ENCODE peak calls at places on chromosome 11, in ten cellular contexts. One of them, this sample, is unnamed.

GRCh38 chr11:75783416-75784084 is 15.0 kb downstream of the DGAT2 start:
- DNase-seq in epithelial cell of esophagus: no peak
- DNase-seq in heart left ventricle: no peak
- DNase-seq in A549: no peak
- DNase-seq in upper lobe of right lung: no peak
- DNase-seq in HAP-1: no peak
- DNase-seq in neuronal stem cell: no peak
- DNase-seq in right cardiac atrium: no peak
- DNase-seq in kidney: no peak
- DNase-seq in esophagus squamous epithelium: no peak
- DNase-seq in this sample: no peak

GRCh38 chr11:78921517-78921916 is 346.9 kb upstream of the NARS2 start:
- DNase-seq in epithelial cell of esophagus: no peak
- DNase-seq in heart left ventricle: no peak
- DNase-seq in A549: no peak
- DNase-seq in upper lobe of right lung: no peak
- DNase-seq in HAP-1: no peak
- DNase-seq in neuronal stem cell: no peak
- DNase-seq in right cardiac atrium: no peak
- DNase-seq in kidney: no peak
- DNase-seq in esophagus squamous epithelium: no peak
- DNase-seq in this sample: no peak

GRCh38 chr11:132312616-132313210 is 942.3 kb downstream of the NTM start:
- DNase-seq in epithelial cell of esophagus: peak
- DNase-seq in heart left ventricle: no peak
- DNase-seq in A549: no peak
- DNase-seq in upper lobe of right lung: no peak
- DNase-seq in HAP-1: no peak
- DNase-seq in neuronal stem cell: peak
- DNase-seq in right cardiac atrium: no peak
- DNase-seq in kidney: no peak
- DNase-seq in esophagus squamous epithelium: no peak
- DNase-seq in this sample: peak

GRCh38 chr11:76160856-76161255 is 45.4 kb downstream of the WNT11 start:
- DNase-seq in epithelial cell of esophagus: no peak
- DNase-seq in heart left ventricle: no peak
- DNase-seq in A549: no peak
- DNase-seq in upper lobe of right lung: no peak
- DNase-seq in HAP-1: no peak
- DNase-seq in neuronal stem cell: no peak
- DNase-seq in right cardiac atrium: no peak
- DNase-seq in kidney: peak
- DNase-seq in esophagus squamous epithelium: no peak
- DNase-seq in this sample: no peak

GRCh38 chr11:23539556-23539955 is 679.3 kb upstream of the CCDC179 start:
- DNase-seq in epithelial cell of esophagus: no peak
- DNase-seq in heart left ventricle: no peak
- DNase-seq in A549: no peak
- DNase-seq in upper lobe of right lung: no peak
- DNase-seq in HAP-1: no peak
- DNase-seq in neuronal stem cell: no peak
- DNase-seq in right cardiac atrium: no peak
- DNase-seq in kidney: no peak
- DNase-seq in esophagus squamous epithelium: no peak
- DNase-seq in this sample: no peak

GRCh38 chr11:118605116-118605867 is 2.1 kb upstream of the PHLDB1 start:
- DNase-seq in epithelial cell of esophagus: no peak
- DNase-seq in heart left ventricle: peak
- DNase-seq in A549: no peak
- DNase-seq in upper lobe of right lung: no peak
- DNase-seq in HAP-1: no peak
- DNase-seq in neuronal stem cell: no peak
- DNase-seq in right cardiac atrium: peak
- DNase-seq in kidney: peak
- DNase-seq in esophagus squamous epithelium: no peak
- DNase-seq in this sample: no peak

GRCh38 chr11:17013548-17014320 is 480 bp downstream of the PLEKHA7 start:
- DNase-seq in epithelial cell of esophagus: peak
- DNase-seq in heart left ventricle: no peak
- DNase-seq in A549: peak
- DNase-seq in upper lobe of right lung: peak
- DNase-seq in HAP-1: no peak
- DNase-seq in neuronal stem cell: peak
- DNase-seq in right cardiac atrium: no peak
- DNase-seq in kidney: peak
- DNase-seq in esophagus squamous epithelium: no peak
- DNase-seq in this sample: no peak

GRCh38 chr11:111173221-111173620 is 72.3 kb upstream of the POU2AF2 start:
- DNase-seq in epithelial cell of esophagus: no peak
- DNase-seq in heart left ventricle: no peak
- DNase-seq in A549: no peak
- DNase-seq in upper lobe of right lung: no peak
- DNase-seq in HAP-1: no peak
- DNase-seq in neuronal stem cell: no peak
- DNase-seq in right cardiac atrium: no peak
- DNase-seq in kidney: no peak
- DNase-seq in esophagus squamous epithelium: no peak
- DNase-seq in this sample: no peak

GRCh38 chr11:132286106-132286505 is 915.7 kb downstream of the NTM start:
- DNase-seq in epithelial cell of esophagus: no peak
- DNase-seq in heart left ventricle: no peak
- DNase-seq in A549: no peak
- DNase-seq in upper lobe of right lung: no peak
- DNase-seq in HAP-1: no peak
- DNase-seq in neuronal stem cell: no peak
- DNase-seq in right cardiac atrium: no peak
- DNase-seq in kidney: no peak
- DNase-seq in esophagus squamous epithelium: no peak
- DNase-seq in this sample: no peak

GRCh38 chr11:77724639-77725038 is 87.0 kb upstream of the CLNS1A start:
- DNase-seq in epithelial cell of esophagus: no peak
- DNase-seq in heart left ventricle: no peak
- DNase-seq in A549: no peak
- DNase-seq in upper lobe of right lung: no peak
- DNase-seq in HAP-1: no peak
- DNase-seq in neuronal stem cell: peak
- DNase-seq in right cardiac atrium: no peak
- DNase-seq in kidney: no peak
- DNase-seq in esophagus squamous epithelium: no peak
- DNase-seq in this sample: no peak

GRCh38 chr11:72758304-72758689 is 6.1 kb upstream of the ARAP1 start:
- DNase-seq in epithelial cell of esophagus: peak
- DNase-seq in heart left ventricle: no peak
- DNase-seq in A549: no peak
- DNase-seq in upper lobe of right lung: no peak
- DNase-seq in HAP-1: no peak
- DNase-seq in neuronal stem cell: no peak
- DNase-seq in right cardiac atrium: no peak
- DNase-seq in kidney: peak
- DNase-seq in esophagus squamous epithelium: no peak
- DNase-seq in this sample: no peak

GRCh38 chr11:2252018-2252417 is 18.4 kb downstream of the ASCL2 start:
- DNase-seq in epithelial cell of esophagus: no peak
- DNase-seq in heart left ventricle: no peak
- DNase-seq in A549: no peak
- DNase-seq in upper lobe of right lung: no peak
- DNase-seq in HAP-1: no peak
- DNase-seq in neuronal stem cell: no peak
- DNase-seq in right cardiac atrium: no peak
- DNase-seq in kidney: no peak
- DNase-seq in esophagus squamous epithelium: no peak
- DNase-seq in this sample: no peak

DNA sequence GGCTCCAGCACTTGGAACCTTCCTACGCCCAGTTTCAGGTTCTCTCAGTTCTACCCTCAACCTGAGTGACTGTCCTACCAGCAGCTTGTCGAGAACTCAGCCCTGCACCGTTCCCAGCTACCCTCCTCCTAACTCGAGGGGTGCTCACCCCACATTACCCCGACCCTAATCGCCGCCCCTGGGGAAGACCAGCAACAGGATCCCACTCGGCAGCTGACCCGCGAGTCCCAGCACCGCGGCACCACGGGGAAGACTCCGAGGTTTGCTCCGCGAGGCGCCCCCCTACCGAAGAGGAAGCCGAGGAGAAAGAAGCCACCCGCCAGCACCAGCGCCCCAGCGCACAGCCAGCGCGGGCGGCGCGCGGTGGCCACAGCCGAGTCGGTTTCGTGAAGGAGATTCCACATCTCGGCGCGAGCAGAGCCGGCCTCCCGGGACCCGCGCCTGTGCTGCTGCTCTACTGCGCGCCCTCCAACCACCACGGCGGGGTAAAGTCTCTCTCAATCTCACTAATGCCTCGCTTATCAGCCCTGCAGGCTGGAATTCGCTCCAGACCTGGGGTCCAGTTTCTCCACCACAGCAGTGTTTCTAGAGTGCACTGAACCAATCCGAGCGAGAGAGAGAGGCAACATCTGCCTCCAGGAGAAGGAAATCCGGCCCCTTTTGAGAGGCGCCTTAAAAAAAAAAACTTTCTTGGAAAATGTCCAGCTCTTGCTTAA is at the start of gene FOLH1:
- DNase-seq in epithelial cell of esophagus: peak
- DNase-seq in heart left ventricle: peak
- DNase-seq in A549: peak
- DNase-seq in upper lobe of right lung: peak
- DNase-seq in HAP-1: no peak
- DNase-seq in neuronal stem cell: peak
- DNase-seq in right cardiac atrium: peak
- DNase-seq in kidney: peak
- DNase-seq in esophagus squamous epithelium: no peak
- DNase-seq in this sample: no peak
- H3K4me3 ChIP-seq in epithelial cell of esophagus: peak
- H3K4me3 ChIP-seq in heart left ventricle: peak
- H3K4me3 ChIP-seq in A549: peak
- H3K4me3 ChIP-seq in upper lobe of right lung: peak
- H3K4me3 ChIP-seq in HAP-1: peak
- H3K4me3 ChIP-seq in neuronal stem cell: peak
- H3K4me3 ChIP-seq in right cardiac atrium: peak
- H3K4me3 ChIP-seq in kidney: peak
- H3K4me3 ChIP-seq in esophagus squamous epithelium: peak
- H3K4me3 ChIP-seq in this sample: no peak

DNA sequence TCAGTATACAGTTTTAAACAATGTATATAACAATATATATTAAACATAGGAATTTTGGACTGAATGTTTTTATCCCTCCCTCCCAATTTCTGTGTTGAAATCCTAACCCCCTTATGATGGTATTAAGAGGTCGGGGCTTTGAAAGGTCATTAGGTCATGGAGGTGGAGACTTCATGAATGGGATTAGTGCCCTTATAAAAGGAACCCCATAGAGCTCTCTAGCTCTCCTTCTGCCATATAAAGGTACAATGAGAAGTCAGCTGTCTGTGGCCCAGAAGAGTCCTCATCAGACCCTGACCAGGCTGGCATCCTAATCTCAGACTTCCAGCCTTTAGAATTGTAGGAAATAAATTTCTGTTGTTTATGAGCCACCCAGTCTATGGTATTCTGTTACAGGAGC is 6.5 kb downstream of the NNMT start:
- DNase-seq in epithelial cell of esophagus: no peak
- DNase-seq in heart left ventricle: no peak
- DNase-seq in A549: no peak
- DNase-seq in upper lobe of right lung: no peak
- DNase-seq in HAP-1: no peak
- DNase-seq in neuronal stem cell: peak
- DNase-seq in right cardiac atrium: no peak
- DNase-seq in kidney: no peak
- DNase-seq in esophagus squamous epithelium: no peak
- DNase-seq in this sample: no peak
- H3K4me3 ChIP-seq in epithelial cell of esophagus: no peak
- H3K4me3 ChIP-seq in heart left ventricle: no peak
- H3K4me3 ChIP-seq in A549: peak
- H3K4me3 ChIP-seq in upper lobe of right lung: peak
- H3K4me3 ChIP-seq in HAP-1: no peak
- H3K4me3 ChIP-seq in neuronal stem cell: no peak
- H3K4me3 ChIP-seq in right cardiac atrium: peak
- H3K4me3 ChIP-seq in kidney: no peak
- H3K4me3 ChIP-seq in esophagus squamous epithelium: no peak
- H3K4me3 ChIP-seq in this sample: no peak

GRCh38 chr11:112797072-112797471 is 164.1 kb upstream of the NCAM1 start:
- DNase-seq in epithelial cell of esophagus: no peak
- DNase-seq in heart left ventricle: no peak
- DNase-seq in A549: no peak
- DNase-seq in upper lobe of right lung: no peak
- DNase-seq in HAP-1: no peak
- DNase-seq in neuronal stem cell: peak
- DNase-seq in right cardiac atrium: no peak
- DNase-seq in kidney: no peak
- DNase-seq in esophagus squamous epithelium: no peak
- DNase-seq in this sample: peak
- H3K4me3 ChIP-seq in epithelial cell of esophagus: no peak
- H3K4me3 ChIP-seq in heart left ventricle: no peak
- H3K4me3 ChIP-seq in A549: no peak
- H3K4me3 ChIP-seq in upper lobe of right lung: no peak
- H3K4me3 ChIP-seq in HAP-1: no peak
- H3K4me3 ChIP-seq in neuronal stem cell: no peak
- H3K4me3 ChIP-seq in right cardiac atrium: no peak
- H3K4me3 ChIP-seq in kidney: no peak
- H3K4me3 ChIP-seq in esophagus squamous epithelium: no peak
- H3K4me3 ChIP-seq in this sample: no peak

DNA sequence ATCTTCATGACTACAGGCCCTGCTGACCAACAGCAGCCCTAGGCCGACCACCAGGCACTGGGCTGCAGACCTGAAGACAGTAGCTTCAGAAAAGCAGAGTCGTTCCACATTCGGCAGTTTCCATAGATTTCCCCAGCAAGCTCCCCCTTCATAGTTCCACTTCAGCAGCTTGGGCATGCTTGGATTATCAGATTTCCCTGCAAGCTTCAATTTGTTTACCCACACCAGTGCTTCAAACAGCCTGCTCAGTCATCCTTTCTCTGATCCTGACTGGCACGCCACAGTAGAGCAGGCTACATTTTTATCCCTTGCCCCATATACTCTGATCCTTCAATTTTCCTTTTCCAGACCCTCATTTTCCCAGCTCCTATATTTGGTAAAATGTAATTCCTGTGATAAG is 51.1 kb upstream of the CFAP300 start:
- DNase-seq in epithelial cell of esophagus: no peak
- DNase-seq in heart left ventricle: no peak
- DNase-seq in A549: no peak
- DNase-seq in upper lobe of right lung: no peak
- DNase-seq in HAP-1: no peak
- DNase-seq in neuronal stem cell: no peak
- DNase-seq in right cardiac atrium: no peak
- DNase-seq in kidney: no peak
- DNase-seq in esophagus squamous epithelium: no peak
- DNase-seq in this sample: no peak
- H3K4me3 ChIP-seq in epithelial cell of esophagus: no peak
- H3K4me3 ChIP-seq in heart left ventricle: no peak
- H3K4me3 ChIP-seq in A549: no peak
- H3K4me3 ChIP-seq in upper lobe of right lung: no peak
- H3K4me3 ChIP-seq in HAP-1: no peak
- H3K4me3 ChIP-seq in neuronal stem cell: no peak
- H3K4me3 ChIP-seq in right cardiac atrium: no peak
- H3K4me3 ChIP-seq in kidney: no peak
- H3K4me3 ChIP-seq in esophagus squamous epithelium: no peak
- H3K4me3 ChIP-seq in this sample: no peak

DNA sequence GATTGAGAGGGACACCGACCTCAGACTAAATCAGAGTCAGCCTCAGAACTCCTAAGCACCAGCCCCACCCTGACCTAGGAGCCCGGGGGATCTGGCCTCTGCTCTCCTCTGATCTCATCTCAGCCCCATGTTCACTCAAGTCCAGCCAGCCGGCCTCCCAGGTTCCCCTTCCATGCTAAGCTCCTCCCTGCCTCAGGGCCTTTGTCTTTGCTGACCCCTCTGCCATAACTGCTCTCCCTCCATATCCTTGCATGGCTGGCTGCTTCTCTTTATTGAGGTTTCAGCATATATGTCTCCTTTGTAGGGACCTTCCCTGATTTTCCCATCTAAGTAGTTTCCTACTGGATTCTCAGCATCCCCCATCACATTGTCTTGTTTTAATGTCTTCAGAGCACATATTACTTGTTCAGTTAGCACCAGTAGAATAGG is 780 bp upstream of the SLC15A3 start:
- DNase-seq in epithelial cell of esophagus: no peak
- DNase-seq in heart left ventricle: no peak
- DNase-seq in A549: no peak
- DNase-seq in upper lobe of right lung: no peak
- DNase-seq in HAP-1: no peak
- DNase-seq in neuronal stem cell: no peak
- DNase-seq in right cardiac atrium: no peak
- DNase-seq in kidney: no peak
- DNase-seq in esophagus squamous epithelium: no peak
- DNase-seq in this sample: no peak
- H3K4me3 ChIP-seq in epithelial cell of esophagus: no peak
- H3K4me3 ChIP-seq in heart left ventricle: peak
- H3K4me3 ChIP-seq in A549: no peak
- H3K4me3 ChIP-seq in upper lobe of right lung: peak
- H3K4me3 ChIP-seq in HAP-1: no peak
- H3K4me3 ChIP-seq in neuronal stem cell: no peak
- H3K4me3 ChIP-seq in right cardiac atrium: no peak
- H3K4me3 ChIP-seq in kidney: peak
- H3K4me3 ChIP-seq in esophagus squamous epithelium: peak
- H3K4me3 ChIP-seq in this sample: no peak

This sample was measured in iPS DF 6.9.